ENCODE peak calls at places on chromosomes 3 and 15, in four cellular contexts. S is Karpas-422, A is IMR-90, Z is K562. K is an unnamed sample.

GRCh38 chr3:153669527-153669926 is 451.7 kb upstream of the ARHGEF26 start:
- DNase-seq in S (no peak), A (no peak), Z (no peak), K (no peak)

GRCh38 chr15:62868507-62868906 is 174.0 kb upstream of the TPM1 start:
- DNase-seq in S (no peak), A (no peak), Z (no peak), K (no peak)

GRCh38 chr3:2098398-2099027 is at the start of gene CNTN4:
- DNase-seq in S (no peak), A (no peak), Z (no peak), K (no peak)

GRCh38 chr15:45637552-45638033 is 2.8 kb downstream of the SQOR start:
- DNase-seq in S (no peak), A (peak), Z (peak), K (peak)

GRCh38 chr3:74267583-74268184 is 346.8 kb downstream of the CNTN3 start:
- DNase-seq in S (peak), A (peak), Z (peak), K (peak)

GRCh38 chr15:98281130-98281529 is 320.6 kb downstream of the ARRDC4 start:
- DNase-seq in S (no peak), A (no peak), Z (no peak), K (no peak)

GRCh38 chr3:72492240-72492639 is 356.0 kb downstream of the SHQ1 start:
- DNase-seq in S (no peak), A (peak), Z (no peak), K (no peak)

GRCh38 chr15:94387854-94388441 is 156.6 kb downstream of the MCTP2 start:
- DNase-seq in S (no peak), A (no peak), Z (no peak), K (peak)

GRCh38 chr3:183038221-183038620 is 57.9 kb upstream of the DCUN1D1 start:
- DNase-seq in S (no peak), A (no peak), Z (no peak), K (no peak)

GRCh38 chr3:155835341-155836071 is 18.7 kb downstream of the SLC33A1 start:
- DNase-seq in S (no peak), A (no peak), Z (no peak), K (no peak)

GRCh38 chr15:39140060-39140604 is 440.7 kb upstream of the THBS1 start:
- DNase-seq in S (no peak), A (peak), Z (peak), K (no peak)

GRCh38 chr3:13110678-13111116 is 37.5 kb upstream of the IQSEC1 start:
- DNase-seq in S (no peak), A (no peak), Z (no peak), K (no peak)

GRCh38 chr15:53611145-53611920 is 148.1 kb downstream of the WDR72 start:
- DNase-seq in S (no peak), A (no peak), Z (no peak), K (no peak)

GRCh38 chr3:177338697-177339219 is 141.5 kb upstream of the TBL1XR1 start:
- DNase-seq in S (no peak), A (peak), Z (peak), K (no peak)

GRCh38 chr3:71881041-71881440 is 96.1 kb upstream of the PROK2 start:
- DNase-seq in S (no peak), A (no peak), Z (no peak), K (no peak)

GRCh38 chr15:48785712-48786111 is 25.2 kb downstream of the CEP152 start:
- DNase-seq in S (no peak), A (no peak), Z (no peak), K (no peak)

GRCh38 chr3:122665226-122665786 is 15.3 kb upstream of the PARP14 start:
- DNase-seq in S (no peak), A (no peak), Z (no peak), K (no peak)

GRCh38 chr3:32045091-32045964 is 61.1 kb upstream of the GPD1L start:
- DNase-seq in S (no peak), A (peak), Z (no peak), K (peak)

GRCh38 chr15:42324308-42324707 is 35.0 kb upstream of the CAPN3 start:
- DNase-seq in S (no peak), A (peak), Z (no peak), K (no peak)

GRCh38 chr15:94327356-94327936 is 96.1 kb downstream of the MCTP2 start:
- DNase-seq in S (peak), A (peak), Z (peak), K (no peak)

GRCh38 chr3:138441742-138442141 is 7.3 kb downstream of the ESYT3 start:
- DNase-seq in S (no peak), A (peak), Z (no peak), K (no peak)

GRCh38 chr3:99384596-99384995 is 253.8 kb upstream of the COL8A1 start:
- DNase-seq in S (no peak), A (peak), Z (no peak), K (no peak)

GRCh38 chr15:47301481-47301880 is 415.8 kb upstream of the SEMA6D start:
- DNase-seq in S (no peak), A (no peak), Z (no peak), K (no peak)

GRCh38 chr3:73542127-73542526 is 82.6 kb downstream of the PDZRN3 start:
- DNase-seq in S (no peak), A (no peak), Z (no peak), K (no peak)

GRCh38 chr3:193816656-193817311 is 223.8 kb downstream of the OPA1 start:
- DNase-seq in S (no peak), A (peak), Z (peak), K (no peak)

GRCh38 chr15:95259513-95259912 is 1028.2 kb downstream of the MCTP2 start:
- DNase-seq in S (peak), A (peak), Z (peak), K (peak)

GRCh38 chr15:40875996-40876740 is 2.1 kb upstream of the RHOV start:
- DNase-seq in S (no peak), A (no peak), Z (no peak), K (no peak)

GRCh38 chr15:88938802-88939485 is 25.8 kb upstream of the MFGE8 start:
- DNase-seq in S (no peak), A (no peak), Z (peak), K (no peak)

GRCh38 chr3:192930585-192930984 is 12.9 kb upstream of the MB21D2 start:
- DNase-seq in S (no peak), A (no peak), Z (no peak), K (no peak)

GRCh38 chr3:37163262-37164020 is 10.9 kb downstream of the LRRFIP2 start:
- DNase-seq in S (no peak), A (peak), Z (no peak), K (no peak)

GRCh38 chr3:95813261-95813660 is 1001.1 kb upstream of the EPHA6 start:
- DNase-seq in S (no peak), A (no peak), Z (no peak), K (no peak)

GRCh38 chr3:190435618-190436017 is 14.1 kb downstream of the TMEM207 start:
- DNase-seq in S (no peak), A (peak), Z (no peak), K (no peak)

GRCh38 chr3:40524571-40525285 is at the start of gene ZNF621:
- DNase-seq in S (peak), A (peak), Z (peak), K (peak)

GRCh38 chr15:90762109-90762508 is 45.0 kb downstream of the BLM start:
- DNase-seq in S (no peak), A (peak), Z (no peak), K (no peak)

GRCh38 chr3:58143417-58144055 is 67.2 kb downstream of the DNASE1L3 start:
- DNase-seq in S (no peak), A (no peak), Z (peak), K (no peak)

GRCh38 chr3:12155833-12156232 is 2.9 kb downstream of the TIMP4 start:
- DNase-seq in S (no peak), A (peak), Z (peak), K (no peak)

GRCh38 chr15:29917600-29918597 is 95.6 kb upstream of the TJP1 start:
- DNase-seq in S (no peak), A (peak), Z (no peak), K (no peak)

GRCh38 chr15:66070220-66070934 is 183.2 kb downstream of the MEGF11 start:
- DNase-seq in S (no peak), A (no peak), Z (no peak), K (no peak)

GRCh38 chr3:162938073-162938472 is 1441.5 kb downstream of the OTOL1 start:
- DNase-seq in S (no peak), A (no peak), Z (no peak), K (no peak)

GRCh38 chr15:100642217-100642949 is 40.0 kb downstream of the ASB7 start:
- DNase-seq in S (no peak), A (no peak), Z (no peak), K (no peak)

DNA sequence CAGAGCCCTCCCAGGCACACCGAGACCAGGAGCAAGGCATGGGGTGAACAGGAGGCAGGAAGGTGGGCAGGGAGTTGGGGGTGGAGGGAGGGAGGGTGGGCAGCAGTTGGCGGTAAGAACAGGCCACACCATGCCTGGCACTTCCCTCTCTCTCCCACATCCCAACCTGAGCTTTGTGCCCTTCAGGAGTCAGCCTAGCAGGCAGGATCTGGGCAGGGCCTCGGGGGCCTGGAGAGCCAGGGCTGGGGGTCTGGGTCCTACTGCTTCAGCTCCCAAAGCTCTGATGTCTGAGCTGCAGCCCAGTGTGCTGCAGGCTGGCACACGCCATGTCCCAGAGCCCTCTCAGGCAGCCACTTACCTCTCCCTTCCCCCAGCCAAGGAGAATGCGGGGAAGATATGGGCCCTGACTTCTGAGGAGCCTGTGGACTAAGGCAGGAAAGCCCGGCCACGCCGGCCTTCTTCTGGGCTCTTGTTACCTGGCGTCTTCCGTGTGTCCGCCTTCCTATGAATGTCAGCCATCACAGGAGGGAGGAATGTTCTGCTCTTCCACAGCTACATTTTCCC is 2.9 kb upstream of the MYL3 start:
- DNase-seq in S (no peak), A (no peak), Z (no peak), K (no peak)
- H3K4me3 ChIP-seq in S (no peak), A (no peak), Z (no peak), K (no peak)

DNA sequence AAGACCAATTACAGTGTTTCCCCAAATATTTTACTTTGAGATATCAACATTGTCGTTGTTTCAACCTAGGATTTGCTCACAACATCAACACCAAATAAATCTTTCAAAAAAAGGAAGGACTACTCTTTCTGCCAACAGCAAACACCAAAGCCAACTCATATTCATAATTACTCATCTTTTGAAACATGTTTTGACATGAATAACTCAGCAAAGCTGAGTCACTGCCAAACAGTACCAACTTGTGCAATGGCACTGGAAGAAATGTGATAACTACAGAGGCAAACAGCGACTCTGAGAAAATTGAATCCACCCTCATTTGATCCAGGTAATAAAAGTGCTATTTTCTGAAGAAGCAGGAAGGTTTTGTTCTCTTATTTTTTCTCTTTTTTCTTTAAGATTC is 67.2 kb downstream of the PEX5L start:
- DNase-seq in S (no peak), A (no peak), Z (no peak), K (no peak)
- H2AFZ ChIP-seq in S (no peak), A (no peak), Z (no peak), K (no peak)

GRCh38 chr15:75763137-75763611 is 50.5 kb upstream of the CSPG4 start:
- DNase-seq in S (peak), A (no peak), Z (no peak), K (no peak)

GRCh38 chr15:75761446-75762356 is 49.1 kb upstream of the CSPG4 start:
- DNase-seq in S (peak), A (no peak), Z (no peak), K (no peak)

GRCh38 chr15:75758071-75758872 is 45.6 kb upstream of the CSPG4 start:
- DNase-seq in S (peak), A (peak), Z (peak), K (peak)

DNA sequence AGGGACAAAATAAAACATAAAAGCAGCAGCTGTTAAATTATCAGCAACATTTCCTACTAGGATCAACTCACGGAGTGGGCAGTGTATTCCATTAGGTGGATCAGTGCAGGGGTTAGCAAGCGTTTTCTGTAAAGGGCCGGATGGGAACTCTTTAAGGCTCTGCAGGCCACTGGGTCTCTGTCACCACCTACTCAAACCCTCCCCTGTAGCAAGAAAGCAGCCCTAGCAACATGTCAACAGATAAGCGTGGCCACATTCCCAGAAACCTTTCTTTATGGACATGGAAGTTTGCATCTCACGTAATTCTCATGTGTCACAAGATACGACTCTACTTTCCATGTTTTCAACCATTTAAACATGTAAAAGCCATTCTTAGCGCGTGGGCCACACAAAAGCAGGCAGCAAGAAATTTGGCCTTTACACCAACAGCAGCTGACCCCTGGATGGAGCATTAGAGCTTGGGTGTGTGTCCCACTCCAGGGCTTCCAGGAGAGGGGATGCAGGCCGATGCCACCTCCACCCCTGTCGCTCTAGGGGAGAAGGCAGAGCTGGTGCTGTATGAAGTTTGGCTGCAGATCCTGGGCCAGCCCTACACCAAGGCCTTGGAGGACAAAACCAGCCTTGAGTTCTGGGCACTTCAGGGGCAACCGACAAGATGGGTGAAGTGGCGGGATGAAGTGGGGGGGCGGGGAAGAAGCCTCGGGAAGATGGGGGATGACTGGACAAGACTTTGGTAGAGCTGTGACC is 48.2 kb upstream of the CSPG4 start:
- DNase-seq in S (peak), A (no peak), Z (no peak), K (no peak)
- H3K4me2 ChIP-seq in S (no peak), A (no peak), Z (no peak), K (no peak)

DNA sequence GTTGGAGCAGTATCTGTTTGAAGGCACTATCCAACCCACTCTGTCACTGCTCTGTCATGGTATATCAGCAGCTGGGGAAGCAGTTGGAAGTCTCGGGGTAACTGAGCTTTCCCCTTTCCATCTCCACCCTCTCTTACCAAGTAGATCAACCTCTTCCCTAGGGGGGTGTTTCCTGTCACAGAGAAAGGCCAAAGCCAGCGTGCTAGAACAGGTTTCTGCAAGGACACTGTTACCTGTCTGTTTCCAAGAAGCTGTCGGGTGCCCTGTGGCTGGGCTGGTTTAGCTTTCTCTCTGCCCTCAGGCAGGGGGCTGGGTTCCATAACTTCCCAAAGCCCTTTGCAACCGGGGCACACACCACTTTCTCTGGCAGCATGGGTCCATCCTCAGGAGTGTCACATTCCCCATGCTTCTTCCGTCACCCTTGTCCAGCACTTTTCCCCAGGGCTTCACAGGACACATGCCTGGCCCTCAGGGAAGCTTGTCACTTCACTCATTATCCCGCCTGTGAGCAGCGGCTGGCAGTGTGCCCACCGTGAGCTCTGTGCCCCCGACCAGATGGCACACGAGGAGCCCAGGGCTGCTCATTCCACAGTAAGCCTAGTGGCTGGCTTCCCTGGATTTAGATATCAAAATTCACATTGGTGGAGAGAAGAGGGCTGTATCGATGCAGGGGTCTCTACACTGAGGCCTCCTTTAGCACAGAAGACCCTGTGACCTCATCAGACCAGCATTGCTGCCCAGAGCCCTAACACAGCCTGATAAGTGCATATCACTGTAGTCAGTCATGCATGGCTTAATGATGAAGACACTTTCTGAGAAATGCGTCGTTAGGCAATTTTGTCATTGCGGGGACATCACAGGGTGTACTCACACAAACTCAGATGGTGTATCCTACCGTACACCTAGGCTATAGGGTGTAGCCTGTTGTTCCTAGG is 205.8 kb downstream of the SLCO3A1 start:
- DNase-seq in S (no peak), A (no peak), Z (no peak), K (no peak)
- H3K4me3 ChIP-seq in S (no peak), A (no peak), Z (no peak), K (no peak)

GRCh38 chr3:29279830-29280229 is 1.0 kb upstream of the RBMS3 start:
- DNase-seq in S (no peak), A (peak), Z (no peak), K (no peak)
- H2AFZ ChIP-seq in S (no peak), A (peak), Z (no peak), K (no peak)

DNA sequence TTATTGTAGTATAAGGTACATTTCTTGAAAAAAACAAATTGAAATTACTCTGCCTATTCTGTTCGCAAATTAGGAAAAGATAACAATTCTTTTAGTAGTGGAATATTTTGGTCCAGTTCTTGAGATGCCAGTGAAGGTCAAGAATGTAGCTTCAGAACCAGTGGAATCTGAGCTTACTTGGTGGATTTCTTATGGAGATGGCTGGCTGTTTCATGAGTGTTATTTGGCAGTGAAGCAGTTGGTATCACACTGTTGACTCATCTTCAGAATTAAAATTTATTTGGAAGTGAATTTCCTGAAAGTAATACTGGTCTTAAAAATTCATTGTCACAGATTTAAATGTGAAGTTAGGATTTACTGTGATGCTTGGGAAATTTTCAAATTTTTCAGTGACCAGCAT is 19.1 kb downstream of the RNF13 start:
- DNase-seq in S (no peak), A (peak), Z (no peak), K (no peak)
- H3K4me2 ChIP-seq in S (no peak), A (no peak), Z (no peak), K (no peak)

K was measured in DND-41.